ENCODE peak calls at places on chromosomes 4 and X, in ten cellular contexts. One of them, this sample, is unnamed.

GRCh38 chr4:32030406-32030805 is 1310.2 kb downstream of the PCDH7 start:
- DNase-seq in T-helper 9 cell: no peak
- DNase-seq in effector CD4-positive, alpha-beta T cell: no peak
- DNase-seq in GM13977: no peak
- DNase-seq in NCI-H510A: no peak
- DNase-seq in CD4-positive, alpha-beta memory T cell: no peak
- DNase-seq in nephron progenitor cell: no peak
- DNase-seq in anterior cingulate cortex: no peak
- DNase-seq in heart right ventricle: no peak
- DNase-seq in right cardiac atrium: no peak
- DNase-seq in this sample: no peak

GRCh38 chrX:15631637-15632036 is 30.9 kb upstream of the ACE2 start:
- DNase-seq in anterior cingulate cortex: no peak
- DNase-seq in right cardiac atrium: no peak
- DNase-seq in NCI-H510A: no peak
- DNase-seq in effector CD4-positive, alpha-beta T cell: no peak
- DNase-seq in T-helper 9 cell: no peak
- DNase-seq in nephron progenitor cell: no peak
- DNase-seq in GM13977: no peak
- DNase-seq in CD4-positive, alpha-beta memory T cell: no peak
- DNase-seq in heart right ventricle: no peak
- DNase-seq in this sample: no peak

GRCh38 chr4:107736924-107737448 is 17.0 kb upstream of the PAPSS1 start:
- DNase-seq in nephron progenitor cell: peak
- DNase-seq in T-helper 9 cell: peak
- DNase-seq in heart right ventricle: peak
- DNase-seq in effector CD4-positive, alpha-beta T cell: peak
- DNase-seq in NCI-H510A: no peak
- DNase-seq in CD4-positive, alpha-beta memory T cell: peak
- DNase-seq in GM13977: peak
- DNase-seq in anterior cingulate cortex: peak
- DNase-seq in right cardiac atrium: no peak
- DNase-seq in this sample: no peak

GRCh38 chrX:154735695-154736393 is 15.0 kb downstream of the GAB3 start:
- DNase-seq in right cardiac atrium: peak
- DNase-seq in effector CD4-positive, alpha-beta T cell: no peak
- DNase-seq in CD4-positive, alpha-beta memory T cell: no peak
- DNase-seq in nephron progenitor cell: no peak
- DNase-seq in heart right ventricle: peak
- DNase-seq in T-helper 9 cell: no peak
- DNase-seq in NCI-H510A: no peak
- DNase-seq in GM13977: no peak
- DNase-seq in anterior cingulate cortex: no peak
- DNase-seq in this sample: no peak

GRCh38 chr4:116942315-116942714 is 143.1 kb downstream of the TRAM1L1 start:
- DNase-seq in right cardiac atrium: no peak
- DNase-seq in anterior cingulate cortex: no peak
- DNase-seq in GM13977: no peak
- DNase-seq in CD4-positive, alpha-beta memory T cell: no peak
- DNase-seq in T-helper 9 cell: no peak
- DNase-seq in heart right ventricle: no peak
- DNase-seq in NCI-H510A: no peak
- DNase-seq in effector CD4-positive, alpha-beta T cell: no peak
- DNase-seq in nephron progenitor cell: no peak
- DNase-seq in this sample: no peak

GRCh38 chrX:71911731-71912050 is 1.0 kb downstream of the NHSL2 start:
- DNase-seq in right cardiac atrium: peak
- DNase-seq in GM13977: no peak
- DNase-seq in NCI-H510A: no peak
- DNase-seq in CD4-positive, alpha-beta memory T cell: no peak
- DNase-seq in heart right ventricle: no peak
- DNase-seq in T-helper 9 cell: no peak
- DNase-seq in effector CD4-positive, alpha-beta T cell: no peak
- DNase-seq in anterior cingulate cortex: no peak
- DNase-seq in nephron progenitor cell: peak
- DNase-seq in this sample: no peak

GRCh38 chr4:170025523-170026252 is 507 bp downstream of the MFAP3L start:
- DNase-seq in heart right ventricle: peak
- DNase-seq in effector CD4-positive, alpha-beta T cell: no peak
- DNase-seq in right cardiac atrium: peak
- DNase-seq in nephron progenitor cell: no peak
- DNase-seq in GM13977: no peak
- DNase-seq in T-helper 9 cell: peak
- DNase-seq in anterior cingulate cortex: peak
- DNase-seq in CD4-positive, alpha-beta memory T cell: peak
- DNase-seq in NCI-H510A: no peak
- DNase-seq in this sample: peak

GRCh38 chr4:109414938-109415337 is 18.7 kb upstream of the SEC24B start:
- DNase-seq in heart right ventricle: no peak
- DNase-seq in nephron progenitor cell: no peak
- DNase-seq in right cardiac atrium: no peak
- DNase-seq in GM13977: no peak
- DNase-seq in anterior cingulate cortex: no peak
- DNase-seq in effector CD4-positive, alpha-beta T cell: no peak
- DNase-seq in NCI-H510A: no peak
- DNase-seq in T-helper 9 cell: no peak
- DNase-seq in CD4-positive, alpha-beta memory T cell: no peak
- DNase-seq in this sample: no peak

GRCh38 chr4:83323136-83323535 is 11.5 kb downstream of the HPSE start:
- DNase-seq in nephron progenitor cell: no peak
- DNase-seq in right cardiac atrium: no peak
- DNase-seq in anterior cingulate cortex: no peak
- DNase-seq in GM13977: no peak
- DNase-seq in heart right ventricle: no peak
- DNase-seq in CD4-positive, alpha-beta memory T cell: no peak
- DNase-seq in NCI-H510A: no peak
- DNase-seq in T-helper 9 cell: no peak
- DNase-seq in effector CD4-positive, alpha-beta T cell: no peak
- DNase-seq in this sample: no peak

GRCh38 chr4:104491826-104492771 is 2.6 kb downstream of the CXXC4 start:
- DNase-seq in nephron progenitor cell: no peak
- DNase-seq in right cardiac atrium: no peak
- DNase-seq in GM13977: peak
- DNase-seq in CD4-positive, alpha-beta memory T cell: peak
- DNase-seq in NCI-H510A: no peak
- DNase-seq in effector CD4-positive, alpha-beta T cell: no peak
- DNase-seq in T-helper 9 cell: no peak
- DNase-seq in heart right ventricle: no peak
- DNase-seq in anterior cingulate cortex: no peak
- DNase-seq in this sample: no peak

GRCh38 chrX:99938464-99938863 is 471.6 kb downstream of the PCDH19 start:
- DNase-seq in T-helper 9 cell: no peak
- DNase-seq in CD4-positive, alpha-beta memory T cell: no peak
- DNase-seq in right cardiac atrium: no peak
- DNase-seq in nephron progenitor cell: no peak
- DNase-seq in effector CD4-positive, alpha-beta T cell: no peak
- DNase-seq in heart right ventricle: no peak
- DNase-seq in NCI-H510A: no peak
- DNase-seq in anterior cingulate cortex: no peak
- DNase-seq in GM13977: no peak
- DNase-seq in this sample: no peak

GRCh38 chr4:39446842-39447573 is 11.7 kb downstream of the RPL9 start:
- DNase-seq in effector CD4-positive, alpha-beta T cell: peak
- DNase-seq in nephron progenitor cell: no peak
- DNase-seq in CD4-positive, alpha-beta memory T cell: peak
- DNase-seq in T-helper 9 cell: peak
- DNase-seq in right cardiac atrium: peak
- DNase-seq in NCI-H510A: peak
- DNase-seq in heart right ventricle: peak
- DNase-seq in anterior cingulate cortex: no peak
- DNase-seq in GM13977: peak
- DNase-seq in this sample: peak

GRCh38 chr4:98890698-98891097 is 38.2 kb downstream of the EIF4E start:
- DNase-seq in effector CD4-positive, alpha-beta T cell: no peak
- DNase-seq in GM13977: no peak
- DNase-seq in NCI-H510A: no peak
- DNase-seq in nephron progenitor cell: no peak
- DNase-seq in right cardiac atrium: no peak
- DNase-seq in CD4-positive, alpha-beta memory T cell: no peak
- DNase-seq in anterior cingulate cortex: no peak
- DNase-seq in heart right ventricle: no peak
- DNase-seq in T-helper 9 cell: no peak
- DNase-seq in this sample: no peak

GRCh38 chr4:86594559-86595425 is 677 bp downstream of the PTPN13 start:
- DNase-seq in GM13977: peak
- DNase-seq in effector CD4-positive, alpha-beta T cell: no peak
- DNase-seq in CD4-positive, alpha-beta memory T cell: peak
- DNase-seq in T-helper 9 cell: peak
- DNase-seq in NCI-H510A: peak
- DNase-seq in anterior cingulate cortex: peak
- DNase-seq in nephron progenitor cell: peak
- DNase-seq in right cardiac atrium: peak
- DNase-seq in heart right ventricle: peak
- DNase-seq in this sample: peak

GRCh38 chrX:129706395-129707072 is 32.2 kb upstream of the XPNPEP2 start:
- DNase-seq in heart right ventricle: peak
- DNase-seq in T-helper 9 cell: no peak
- DNase-seq in GM13977: no peak
- DNase-seq in right cardiac atrium: peak
- DNase-seq in anterior cingulate cortex: peak
- DNase-seq in nephron progenitor cell: no peak
- DNase-seq in NCI-H510A: no peak
- DNase-seq in effector CD4-positive, alpha-beta T cell: no peak
- DNase-seq in CD4-positive, alpha-beta memory T cell: no peak
- DNase-seq in this sample: no peak

GRCh38 chr4:76058302-76058701 is 16.2 kb upstream of the ART3 start:
- DNase-seq in heart right ventricle: no peak
- DNase-seq in GM13977: peak
- DNase-seq in NCI-H510A: no peak
- DNase-seq in right cardiac atrium: no peak
- DNase-seq in anterior cingulate cortex: no peak
- DNase-seq in nephron progenitor cell: no peak
- DNase-seq in T-helper 9 cell: no peak
- DNase-seq in CD4-positive, alpha-beta memory T cell: no peak
- DNase-seq in effector CD4-positive, alpha-beta T cell: no peak
- DNase-seq in this sample: no peak

GRCh38 chr4:119478446-119479179 is 150.0 kb downstream of the PDE5A start:
- DNase-seq in NCI-H510A: no peak
- DNase-seq in CD4-positive, alpha-beta memory T cell: no peak
- DNase-seq in effector CD4-positive, alpha-beta T cell: no peak
- DNase-seq in heart right ventricle: no peak
- DNase-seq in T-helper 9 cell: no peak
- DNase-seq in nephron progenitor cell: no peak
- DNase-seq in right cardiac atrium: no peak
- DNase-seq in anterior cingulate cortex: no peak
- DNase-seq in GM13977: no peak
- DNase-seq in this sample: no peak

GRCh38 chrX:145694048-145694447 is 123.6 kb upstream of the SLITRK2 start:
- DNase-seq in NCI-H510A: no peak
- DNase-seq in heart right ventricle: no peak
- DNase-seq in nephron progenitor cell: no peak
- DNase-seq in GM13977: no peak
- DNase-seq in right cardiac atrium: no peak
- DNase-seq in effector CD4-positive, alpha-beta T cell: no peak
- DNase-seq in anterior cingulate cortex: no peak
- DNase-seq in CD4-positive, alpha-beta memory T cell: no peak
- DNase-seq in T-helper 9 cell: no peak
- DNase-seq in this sample: no peak

GRCh38 chr4:128232719-128233118 is 54.9 kb downstream of the PGRMC2 start:
- DNase-seq in anterior cingulate cortex: no peak
- DNase-seq in T-helper 9 cell: no peak
- DNase-seq in NCI-H510A: no peak
- DNase-seq in CD4-positive, alpha-beta memory T cell: no peak
- DNase-seq in heart right ventricle: no peak
- DNase-seq in nephron progenitor cell: no peak
- DNase-seq in GM13977: no peak
- DNase-seq in right cardiac atrium: no peak
- DNase-seq in effector CD4-positive, alpha-beta T cell: no peak
- DNase-seq in this sample: no peak

GRCh38 chr4:139229534-139230039 is 50.4 kb downstream of the MGARP start:
- DNase-seq in NCI-H510A: no peak
- DNase-seq in CD4-positive, alpha-beta memory T cell: peak
- DNase-seq in nephron progenitor cell: no peak
- DNase-seq in GM13977: peak
- DNase-seq in anterior cingulate cortex: no peak
- DNase-seq in right cardiac atrium: no peak
- DNase-seq in T-helper 9 cell: no peak
- DNase-seq in effector CD4-positive, alpha-beta T cell: no peak
- DNase-seq in heart right ventricle: peak
- DNase-seq in this sample: no peak